ENCODE peak calls at places on chromosome 9, in four cellular contexts. T, S, Y and U are unnamed samples.

GRCh38 chr9:86902606-86903460 is 44.5 kb downstream of the GAS1 start:
- DNase-seq in T (peak), S (peak), Y (peak), U (peak)

GRCh38 chr9:91920846-91921350 is 29.1 kb downstream of the ROR2 start:
- DNase-seq in S (no peak), Y (no peak), T (no peak), U (no peak)

GRCh38 chr9:90307177-90307833 is 335.3 kb downstream of the DIRAS2 start:
- DNase-seq in Y (no peak), T (peak), S (no peak), U (peak)

GRCh38 chr9:33464045-33464636 is 9.6 kb downstream of the NOL6 start:
- DNase-seq in T (no peak), S (no peak), Y (no peak), U (no peak)

GRCh38 chr9:127942152-127943010 is 4.7 kb upstream of the DPM2 start:
- DNase-seq in Y (peak), S (peak), T (peak), U (peak)

GRCh38 chr9:107557236-107557990 is 67.8 kb upstream of the KLF4 start:
- DNase-seq in S (no peak), Y (no peak), T (no peak), U (peak)

GRCh38 chr9:108186996-108187395 is 668.8 kb downstream of the ACTL7B start:
- DNase-seq in T (no peak), Y (no peak), S (peak), U (no peak)

GRCh38 chr9:92097997-92098482 is 17.2 kb downstream of the SPTLC1 start:
- DNase-seq in T (no peak), S (no peak), Y (peak), U (no peak)

GRCh38 chr9:116632990-116633441 is 54.1 kb upstream of the TRIM32 start:
- DNase-seq in Y (no peak), T (no peak), S (peak), U (no peak)

GRCh38 chr9:83219154-83219923 is 156.4 kb upstream of the RASEF start:
- DNase-seq in T (peak), Y (peak), S (peak), U (peak)

GRCh38 chr9:111759762-111760639 is 34.7 kb downstream of the SHOC1 start:
- DNase-seq in Y (peak), S (peak), T (peak), U (peak)

GRCh38 chr9:107638922-107639321 is 149.4 kb upstream of the KLF4 start:
- DNase-seq in Y (no peak), T (peak), S (peak), U (peak)

GRCh38 chr9:15357050-15357653 is 50.1 kb upstream of the TTC39B start:
- DNase-seq in S (no peak), T (peak), Y (peak), U (peak)

GRCh38 chr9:103471241-103471640 is 476.1 kb downstream of the CYLC2 start:
- DNase-seq in S (no peak), Y (no peak), T (no peak), U (no peak)

GRCh38 chr9:82558855-82559615 is 503.9 kb downstream of the RASEF start:
- DNase-seq in S (peak), Y (no peak), T (no peak), U (peak)

GRCh38 chr9:89961616-89962341 is 357.0 kb downstream of the GADD45G start:
- DNase-seq in S (peak), T (no peak), Y (no peak), U (no peak)

GRCh38 chr9:28624771-28625170 is 1051.5 kb upstream of the C9orf72 start:
- DNase-seq in Y (no peak), T (peak), S (no peak), U (no peak)

GRCh38 chr9:136493567-136493971 is 10.7 kb upstream of the SEC16A start:
- DNase-seq in S (no peak), T (no peak), Y (no peak), U (no peak)

GRCh38 chr9:136233868-136234267 is 11.7 kb downstream of the QSOX2 start:
- DNase-seq in Y (no peak), S (no peak), T (no peak), U (no peak)

GRCh38 chr9:81737871-81738507 is 48.6 kb upstream of the TLE1 start:
- DNase-seq in S (peak), T (no peak), Y (no peak), U (peak)

GRCh38 chr9:101508203-101508602 is 25.4 kb upstream of the RNF20 start:
- DNase-seq in S (peak), T (no peak), Y (no peak), U (no peak)

GRCh38 chr9:3698531-3698930 is 172.7 kb upstream of the RFX3 start:
- DNase-seq in T (no peak), Y (no peak), S (no peak), U (no peak)

GRCh38 chr9:93345630-93346239 is 105.8 kb upstream of the FAM120A start:
- DNase-seq in Y (no peak), S (no peak), T (peak), U (no peak)

GRCh38 chr9:93343663-93344062 is 107.8 kb upstream of the FAM120A start:
- DNase-seq in T (no peak), Y (no peak), S (no peak), U (no peak)

DNA sequence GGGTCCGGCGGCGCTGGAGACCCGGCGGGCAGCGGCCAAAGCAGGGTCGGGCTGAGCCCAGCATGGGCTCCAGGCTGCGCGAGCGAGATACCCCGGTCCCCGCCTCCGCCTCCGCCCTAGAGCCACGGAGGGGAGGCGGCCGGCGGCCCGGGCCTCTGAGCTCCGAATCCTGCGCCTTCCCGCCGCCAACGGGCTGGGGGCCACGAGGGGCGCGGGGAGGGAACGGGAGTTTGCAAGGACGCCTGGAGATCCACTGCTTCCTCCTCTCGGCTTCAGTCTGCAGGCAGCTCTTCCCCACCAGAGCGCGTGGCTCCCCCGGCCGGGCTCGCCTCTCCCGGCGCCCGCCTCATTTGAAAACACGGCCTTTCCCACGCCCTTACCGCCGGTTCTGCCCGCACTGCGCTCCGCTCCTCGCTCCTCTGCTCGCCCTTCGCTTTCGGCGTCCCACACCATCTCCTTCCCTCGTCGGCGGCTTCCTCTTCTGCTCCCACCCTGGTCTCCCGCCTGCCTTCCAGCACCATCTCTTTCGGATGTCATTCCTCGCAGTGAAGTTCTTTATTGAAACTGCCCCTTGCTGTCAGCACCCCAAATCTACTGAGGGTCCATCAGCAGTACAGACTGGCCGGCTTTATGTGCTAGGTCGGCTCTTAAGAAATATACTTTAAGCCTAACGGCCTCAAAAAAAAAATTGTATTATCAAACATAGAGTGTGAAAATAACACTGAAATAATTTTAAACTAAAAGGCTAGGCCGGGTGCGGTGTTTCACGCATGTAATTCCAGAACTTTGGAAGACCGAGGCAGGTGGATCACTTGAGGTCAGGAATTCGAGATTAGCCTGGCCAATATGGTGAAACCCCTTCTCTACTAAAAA is 105.0 kb upstream of the FAM120A start:
- DNase-seq in Y (peak), T (peak), S (peak), U (peak)
- TF ChIP-seq EZH2 in Y (no peak), T (peak), S (no peak), U (peak)

DNA sequence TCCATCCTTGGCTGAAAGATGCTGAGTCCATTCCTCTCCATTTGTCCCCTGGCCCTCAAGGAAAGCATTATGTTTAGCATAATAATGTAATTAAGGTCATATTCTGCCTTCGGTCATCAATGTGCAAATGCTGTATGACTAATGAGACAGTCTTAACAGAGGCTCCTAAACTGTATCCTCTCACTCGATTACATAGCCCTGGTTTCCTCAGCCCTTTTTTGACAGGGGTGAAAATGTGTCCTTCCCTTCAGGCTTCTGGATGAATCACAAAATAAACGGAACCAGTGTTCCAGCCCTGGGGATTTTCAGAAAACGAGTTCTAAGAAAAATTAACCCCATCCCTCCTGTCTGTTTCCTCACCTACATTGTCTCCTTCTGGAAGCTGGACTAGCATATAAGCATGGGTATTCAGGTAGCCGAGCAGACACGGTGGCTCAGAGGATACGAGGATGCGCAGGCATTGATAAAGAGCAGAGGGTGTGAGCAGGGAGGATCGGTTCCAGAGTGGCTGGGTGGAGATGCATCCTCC is 742.8 kb downstream of the TLR4 start:
- DNase-seq in S (no peak), T (no peak), Y (no peak), U (no peak)
- TF ChIP-seq EZH2phosphoT487 in S (no peak), T (no peak), Y (no peak), U (no peak)

GRCh38 chr9:133028221-133028620 is 2.6 kb upstream of the GTF3C5 start:
- DNase-seq in S (no peak), Y (no peak), T (no peak), U (no peak)

GRCh38 chr9:133027134-133027533 is 3.7 kb upstream of the GTF3C5 start:
- DNase-seq in T (no peak), Y (no peak), S (no peak), U (no peak)

DNA sequence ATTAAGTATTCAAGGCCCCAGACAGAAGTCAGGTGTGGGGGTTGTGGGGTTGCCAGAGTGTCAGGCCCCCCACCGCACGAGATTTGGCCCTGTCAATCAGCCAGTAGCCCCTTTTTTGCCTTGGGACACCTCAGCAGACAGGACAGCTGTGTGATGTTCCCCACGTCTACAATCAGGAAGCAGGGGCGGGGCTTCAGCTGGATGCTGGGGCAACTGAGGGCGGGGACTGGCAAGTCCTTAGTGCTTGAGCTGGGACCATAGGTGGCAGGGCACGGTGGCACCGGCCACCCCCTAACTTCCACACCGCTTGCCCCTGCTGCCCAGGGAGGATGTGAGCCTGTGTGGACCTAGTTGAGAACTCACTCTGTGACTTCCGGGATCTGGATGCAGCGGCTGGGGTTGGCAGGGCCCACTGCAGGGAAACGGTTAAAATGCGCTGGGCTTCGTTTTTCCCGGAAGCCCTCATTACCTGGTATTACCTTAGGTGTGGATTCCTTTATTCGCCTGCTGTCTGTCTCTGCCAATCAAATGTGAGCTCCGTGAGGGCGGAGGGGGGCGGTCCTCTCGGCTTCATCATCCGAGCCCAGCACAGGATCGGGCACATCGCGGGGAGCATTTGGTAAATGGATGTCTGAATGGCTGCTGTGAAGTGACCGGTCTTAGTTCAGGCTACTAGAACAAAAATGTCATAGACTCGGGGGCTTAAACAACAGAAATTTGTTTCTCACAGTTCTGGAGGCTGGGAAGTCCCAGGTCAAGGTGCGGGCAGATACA is 7.5 kb upstream of the GTF3C5 start:
- DNase-seq in S (peak), Y (peak), T (no peak), U (no peak)
- H2AFZ ChIP-seq in S (no peak), Y (peak), T (no peak), U (no peak)

GRCh38 chr9:122214507-122214906 is 14.2 kb downstream of the LHX6 start:
- DNase-seq in S (no peak), Y (no peak), T (no peak), U (no peak)
- TF ChIP-seq EZH2 in S (peak), Y (peak), T (peak), U (no peak)

DNA sequence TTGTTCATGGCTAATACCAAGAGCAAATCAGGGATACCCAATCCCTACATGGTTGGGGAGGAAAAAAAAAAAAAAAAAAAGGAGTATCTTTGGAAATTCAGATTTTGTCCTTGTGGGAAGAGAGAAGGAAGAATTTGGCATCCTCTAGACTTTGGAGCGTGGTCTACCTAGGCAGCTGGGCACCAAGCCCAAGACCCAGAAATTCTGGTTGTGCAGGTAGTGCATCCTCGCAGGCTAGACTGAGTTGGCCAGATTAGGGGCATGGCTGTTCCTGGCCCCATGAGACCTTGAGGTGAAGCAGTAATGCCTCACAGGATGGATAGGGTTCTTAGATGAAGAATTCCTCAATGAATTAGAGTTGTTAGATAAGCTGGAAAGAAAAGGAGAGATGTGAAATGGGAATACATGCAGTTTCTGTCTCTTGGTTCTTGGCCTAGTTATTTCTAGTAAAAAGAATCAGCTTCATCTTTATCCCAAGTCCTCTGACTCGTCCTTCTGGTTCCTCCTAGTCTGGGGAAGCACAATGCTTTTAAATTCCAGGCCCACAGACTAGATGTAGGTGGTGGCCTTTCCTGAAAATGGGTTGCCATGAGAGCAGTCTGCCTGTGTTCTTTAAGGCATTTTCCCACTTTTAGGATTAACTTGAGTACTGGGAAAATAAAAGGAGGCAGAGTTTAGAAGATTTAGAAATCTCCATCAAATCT is 140.5 kb upstream of the RUSC2 start:
- DNase-seq in S (peak), T (no peak), Y (no peak), U (no peak)
- TF ChIP-seq EZH2phosphoT487 in S (no peak), T (no peak), Y (no peak), U (no peak)

GRCh38 chr9:133238851-133239532 is 29.9 kb upstream of the OBP2B start:
- DNase-seq in S (peak), Y (peak), T (peak), U (peak)
- H2AFZ ChIP-seq in S (peak), Y (peak), T (no peak), U (peak)

DNA sequence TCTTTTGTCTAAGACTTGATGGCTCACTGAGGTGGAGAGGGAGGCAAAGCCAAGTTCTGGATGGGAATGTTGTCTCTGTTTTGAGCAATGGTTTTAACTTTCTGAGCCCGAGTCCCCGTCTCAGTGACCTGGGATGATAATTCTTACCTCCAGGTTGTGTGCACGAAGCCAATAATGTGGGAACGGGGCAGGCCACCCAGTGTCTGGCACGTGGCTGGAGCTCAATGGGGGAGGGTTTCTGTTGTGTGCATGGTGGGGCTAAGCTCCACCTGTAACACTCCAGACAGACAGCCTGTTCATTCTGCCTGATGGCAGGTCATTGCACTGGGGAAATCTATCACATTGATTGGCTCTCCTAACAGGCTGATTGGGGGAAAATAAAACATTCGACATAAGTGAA is 37.1 kb upstream of the NTNG2 start:
- DNase-seq in T (no peak), Y (no peak), S (no peak), U (no peak)
- TF ChIP-seq EZH2 in T (no peak), Y (no peak), S (no peak), U (no peak)

GRCh38 chr9:74951725-74952151 is 974 bp downstream of the C9orf40 start:
- DNase-seq in T (peak), S (peak), Y (peak), U (peak)
- TF ChIP-seq EZH2phosphoT487 in T (no peak), S (no peak), Y (no peak), U (no peak)

GRCh38 chr9:1047605-1048235 is 2.4 kb upstream of the DMRT2 start:
- DNase-seq in T (no peak), S (peak), Y (peak), U (no peak)
- H2AFZ ChIP-seq in T (no peak), S (peak), Y (no peak), U (no peak)

GRCh38 chr9:110047955-110048472 is 159.9 kb downstream of the C9orf152 start:
- DNase-seq in Y (no peak), T (peak), S (no peak), U (peak)
- TF ChIP-seq EZH2 in Y (no peak), T (no peak), S (no peak), U (no peak)